ENCODE peak calls at places on chromosomes 3 and 15, in six cellular contexts. T, O, G, J, B and M are unnamed samples.
A peak's percentile ranks its signal among the peaks of the same experiment; 100 is the strongest.

GRCh38 chr3:156792945-156793344 is 33.2 kb upstream of the LEKR1 start:
- DNase-seq in G (peak; percentile 47), B (peak; percentile 10), T (no peak), O (no peak), J (no peak), M (no peak)

GRCh38 chr3:29128004-29128403 is 152.9 kb upstream of the RBMS3 start:
- DNase-seq in T (peak; percentile 49), B (no peak), J (no peak), G (peak; percentile 31), O (no peak), M (no peak)

GRCh38 chr15:47407692-47408091 is 309.6 kb upstream of the SEMA6D start:
- DNase-seq in J (peak; percentile 59), T (no peak), O (no peak), G (no peak), B (peak; percentile 82), M (peak; percentile 5)

GRCh38 chr3:42979044-42979962 is at the start of gene GASK1A:
- DNase-seq in B (peak; percentile 81), J (peak; percentile 77), G (no peak), O (peak; percentile 41), T (no peak), M (peak; percentile 1)

GRCh38 chr3:197600796-197601565 is 45.2 kb upstream of the BDH1 start:
- DNase-seq in J (no peak), O (no peak), T (peak; percentile 14), B (no peak), G (peak; percentile 28), M (no peak)

GRCh38 chr15:38205502-38206235 is 47.0 kb upstream of the SPRED1 start:
- DNase-seq in G (no peak), O (no peak), T (no peak), J (no peak), B (no peak), M (no peak)

GRCh38 chr15:47414207-47414606 is 303.1 kb upstream of the SEMA6D start:
- DNase-seq in T (no peak), G (no peak), O (no peak), J (no peak), B (no peak), M (no peak)

GRCh38 chr3:46544771-46545503 is 21.2 kb downstream of the LRRC2 start:
- DNase-seq in B (no peak), T (no peak), O (no peak), J (peak; percentile 54), G (no peak), M (no peak)

GRCh38 chr3:37999836-38000235 is 9.2 kb downstream of the VILL start:
- DNase-seq in T (no peak), O (no peak), B (no peak), G (no peak), J (no peak), M (no peak)

GRCh38 chr3:127044996-127045395 is 62.1 kb downstream of the PLXNA1 start:
- DNase-seq in O (no peak), T (peak; percentile 3), B (peak; percentile 81), J (peak; percentile 82), G (no peak), M (peak; percentile 51)

GRCh38 chr15:72319985-72320671 is at the start of gene CELF6:
- DNase-seq in T (peak; percentile 79), O (peak; percentile 95), B (peak; percentile 95), J (peak; percentile 98), G (peak; percentile 91), M (peak; percentile 47)

GRCh38 chr15:69666441-69666882 is 213.8 kb downstream of the RPLP1 start:
- DNase-seq in T (peak; percentile 31), O (no peak), J (no peak), B (no peak), G (peak; percentile 7), M (peak; percentile 33)

GRCh38 chr3:99485286-99485685 is 153.1 kb upstream of the COL8A1 start:
- DNase-seq in O (no peak), B (no peak), G (no peak), T (no peak), J (no peak), M (no peak)

GRCh38 chr3:140715035-140715434 is 37.2 kb downstream of the TRIM42 start:
- DNase-seq in B (no peak), J (no peak), T (no peak), O (no peak), G (no peak), M (no peak)

GRCh38 chr3:197811343-197811742 is 20.3 kb downstream of the LRCH3 start:
- DNase-seq in O (no peak), J (no peak), G (peak; percentile 84), B (no peak), T (peak; percentile 94), M (peak; percentile 98)

GRCh38 chr15:101068961-101069734 is 150.0 kb downstream of the LRRK1 start:
- DNase-seq in G (peak; percentile 96), O (peak; percentile 79), J (peak; percentile 96), B (peak; percentile 98), T (peak; percentile 61), M (peak; percentile 94)

GRCh38 chr15:41855121-41855941 is 16.7 kb downstream of the PLA2G4B start:
- DNase-seq in J (no peak), T (no peak), G (no peak), O (no peak), B (no peak), M (no peak)

GRCh38 chr3:191688756-191689433 is 227.9 kb downstream of the PYDC2 start:
- DNase-seq in T (no peak), O (no peak), J (peak; percentile 66), G (no peak), B (peak; percentile 71), M (no peak)

GRCh38 chr3:191681198-191681597 is 220.2 kb downstream of the PYDC2 start:
- DNase-seq in B (no peak), O (no peak), G (no peak), J (no peak), T (no peak), M (no peak)

GRCh38 chr3:191686626-191687025 is 225.7 kb downstream of the PYDC2 start:
- DNase-seq in B (no peak), T (no peak), O (no peak), G (no peak), J (no peak), M (no peak)
- H3K4ac ChIP-seq in B (peak overlapping the region; percentile 9), T (no peak overlapping the region), O (no peak overlapping the region), G (no peak overlapping the region), J (no peak overlapping the region), M (no peak overlapping the region)

DNA sequence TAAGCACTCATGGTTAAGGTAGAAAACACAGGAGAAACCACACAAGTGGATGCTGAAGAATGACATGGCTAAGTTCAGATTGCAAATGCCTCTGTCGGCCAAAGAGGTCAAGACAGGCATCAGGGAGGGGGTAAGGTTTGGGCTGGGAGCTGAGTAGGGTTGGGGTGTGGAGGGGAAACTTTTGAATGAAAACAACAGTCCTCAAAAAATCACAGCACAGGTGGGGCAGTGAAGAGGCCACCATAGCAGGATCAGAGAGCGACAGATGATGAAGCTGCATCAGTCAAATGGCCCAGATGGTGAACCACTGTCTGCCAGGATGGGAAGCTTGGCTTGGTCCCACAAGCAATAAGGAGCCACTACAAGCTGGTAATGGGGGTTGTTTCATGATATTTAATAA is 74.9 kb downstream of the ADCY5 start:
- DNase-seq in O (no peak), G (no peak), J (no peak), T (no peak), B (no peak), M (no peak)
- H3K4ac ChIP-seq in O (no peak overlapping the region), G (no peak overlapping the region), J (no peak overlapping the region), T (no peak overlapping the region), B (no peak overlapping the region), M (no peak overlapping the region)

GRCh38 chr3:194754091-194754490 is 68.4 kb downstream of the FAM43A start:
- DNase-seq in G (no peak), O (no peak), B (no peak), J (no peak), T (no peak), M (no peak)

GRCh38 chr3:194745427-194746184 is 59.9 kb downstream of the FAM43A start:
- DNase-seq in T (no peak), G (peak; percentile 12), B (no peak), O (no peak), J (no peak), M (no peak)

GRCh38 chr3:194750409-194750808 is 64.7 kb downstream of the FAM43A start:
- DNase-seq in G (no peak), B (no peak), O (peak; percentile 73), T (no peak), J (peak; percentile 38), M (no peak)

GRCh38 chr3:194749631-194750271 is 64.1 kb downstream of the FAM43A start:
- DNase-seq in T (no peak), O (no peak), G (peak; percentile 58), B (no peak), J (peak; percentile 29), M (no peak)

DNA sequence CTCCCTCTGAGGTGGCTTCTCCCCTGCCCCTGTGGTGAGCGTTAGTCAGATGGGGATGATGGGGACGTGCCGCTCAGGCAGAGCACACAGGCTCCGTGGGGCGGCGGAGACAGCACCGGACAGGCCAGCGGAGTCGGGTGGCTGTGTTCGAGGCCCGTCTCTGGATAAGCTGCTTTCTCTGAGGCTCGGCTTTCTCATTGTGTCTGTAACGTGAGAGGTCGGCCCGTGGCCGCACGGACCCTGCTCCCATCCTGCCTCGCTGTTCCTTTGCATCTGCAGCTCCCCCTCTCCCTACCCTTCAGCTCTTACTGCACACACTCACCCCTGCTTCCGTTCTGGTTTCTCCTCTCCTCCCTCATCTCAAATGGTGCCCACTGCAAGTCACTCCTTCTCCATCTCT is 62.5 kb downstream of the FAM43A start:
- DNase-seq in T (no peak), J (no peak), B (no peak), G (no peak), O (no peak), M (no peak)
- H3K4ac ChIP-seq in T (no peak overlapping the region), J (no peak overlapping the region), B (no peak overlapping the region), G (no peak overlapping the region), O (no peak overlapping the region), M (no peak overlapping the region)

GRCh38 chr3:41318520-41318919 is 119.2 kb downstream of the CTNNB1 start:
- DNase-seq in G (peak; percentile 35), J (no peak), T (peak; percentile 24), O (no peak), B (no peak), M (no peak)

GRCh38 chr3:41321642-41321980 is 122.3 kb downstream of the CTNNB1 start:
- DNase-seq in J (no peak), T (no peak), B (no peak), O (no peak), G (no peak), M (no peak)

GRCh38 chr3:41323455-41323854 is 124.2 kb downstream of the CTNNB1 start:
- DNase-seq in T (no peak), B (no peak), G (no peak), J (no peak), O (no peak), M (no peak)

GRCh38 chr3:41323860-41324259 is 124.6 kb downstream of the CTNNB1 start:
- DNase-seq in T (no peak), J (no peak), O (no peak), G (no peak), B (peak; percentile 24), M (no peak)

DNA sequence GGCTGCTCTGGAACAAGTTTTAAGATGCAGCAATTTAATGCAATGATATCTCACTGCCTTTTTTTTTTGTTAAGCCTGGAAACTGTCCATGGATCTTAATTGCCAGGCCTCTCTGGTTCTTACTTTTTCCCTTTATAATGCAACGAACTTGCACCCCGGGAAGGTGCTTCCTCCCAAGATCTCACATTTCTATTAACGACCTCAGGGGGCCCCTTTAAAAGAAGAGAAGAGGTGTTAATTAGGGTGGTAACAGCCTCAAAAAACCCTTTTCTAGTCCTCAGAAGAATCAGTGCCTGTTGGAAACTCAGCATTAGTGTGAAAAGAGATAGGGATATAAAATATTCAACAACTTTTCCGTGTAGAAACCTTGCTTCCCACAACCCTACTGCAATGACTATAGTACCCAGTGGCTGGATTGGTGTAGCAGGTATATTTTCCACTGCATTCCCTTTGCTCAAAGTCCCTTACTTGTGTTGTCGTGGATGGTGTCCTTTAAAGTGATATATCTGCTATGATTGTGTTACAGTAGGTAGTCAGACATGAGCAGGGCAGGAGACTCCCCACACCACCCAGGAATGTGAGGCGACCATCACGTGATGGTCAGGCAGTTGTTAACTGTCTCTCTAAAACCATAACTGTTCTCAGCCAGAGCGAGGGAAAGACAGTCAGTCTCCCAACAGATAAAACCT is 121.8 kb downstream of the CTNNB1 start:
- DNase-seq in G (no peak), B (peak; percentile 53), T (no peak), J (no peak), O (no peak), M (no peak)
- H3K4ac ChIP-seq in G (no peak overlapping the region), B (no peak overlapping the region), T (no peak overlapping the region), J (no peak overlapping the region), O (no peak overlapping the region), M (no peak overlapping the region)